ENCODE peak calls at places on chromosomes 11 and 22, in six cellular contexts. I is A549, D is uterus, P is neural progenitor cell, R is AG09319, E is sigmoid colon. Y is an unnamed sample.

GRCh38 chr11:9756461-9756860 is 92.6 kb downstream of the SWAP70 start:
- DNase-seq in I (no peak), P (no peak), D (no peak), R (no peak), E (no peak), Y (no peak)

GRCh38 chr11:29093416-29093815 is 923.4 kb downstream of the KCNA4 start:
- DNase-seq in R (no peak), D (no peak), P (no peak), E (no peak), I (peak), Y (no peak)

GRCh38 chr11:100329352-100329751 is 357.7 kb upstream of the ARHGAP42 start:
- DNase-seq in D (no peak), E (no peak), I (no peak), R (no peak), P (no peak), Y (no peak)

GRCh38 chr22:24810043-24810749 is 4.2 kb downstream of the SGSM1 start:
- DNase-seq in R (no peak), E (peak), P (peak), D (no peak), I (no peak), Y (no peak)

GRCh38 chr22:19405652-19406051 is 25.9 kb downstream of the HIRA start:
- DNase-seq in P (no peak), E (no peak), R (no peak), I (no peak), D (no peak), Y (no peak)

GRCh38 chr11:5665051-5665450 is 19.8 kb downstream of the TRIM5 start:
- DNase-seq in E (no peak), D (no peak), I (no peak), P (no peak), R (no peak), Y (no peak)

GRCh38 chr11:34621876-34622275 is 983 bp downstream of the EHF start:
- DNase-seq in I (no peak), E (no peak), D (no peak), R (no peak), P (no peak), Y (no peak)

GRCh38 chr11:103486609-103487008 is 377.4 kb downstream of the DYNC2H1 start:
- DNase-seq in I (no peak), P (no peak), E (no peak), D (no peak), R (no peak), Y (no peak)

GRCh38 chr11:79768343-79768742 is 327.5 kb upstream of the TENM4 start:
- DNase-seq in D (no peak), R (no peak), I (no peak), P (no peak), E (no peak), Y (no peak)

GRCh38 chr11:72787262-72788104 is 6.4 kb downstream of the STARD10 start:
- DNase-seq in E (no peak), P (peak), I (peak), R (no peak), D (no peak), Y (peak)

GRCh38 chr11:2451916-2452694 is 7.3 kb downstream of the KCNQ1 start:
- DNase-seq in I (no peak), E (no peak), P (no peak), R (no peak), D (no peak), Y (no peak)

DNA sequence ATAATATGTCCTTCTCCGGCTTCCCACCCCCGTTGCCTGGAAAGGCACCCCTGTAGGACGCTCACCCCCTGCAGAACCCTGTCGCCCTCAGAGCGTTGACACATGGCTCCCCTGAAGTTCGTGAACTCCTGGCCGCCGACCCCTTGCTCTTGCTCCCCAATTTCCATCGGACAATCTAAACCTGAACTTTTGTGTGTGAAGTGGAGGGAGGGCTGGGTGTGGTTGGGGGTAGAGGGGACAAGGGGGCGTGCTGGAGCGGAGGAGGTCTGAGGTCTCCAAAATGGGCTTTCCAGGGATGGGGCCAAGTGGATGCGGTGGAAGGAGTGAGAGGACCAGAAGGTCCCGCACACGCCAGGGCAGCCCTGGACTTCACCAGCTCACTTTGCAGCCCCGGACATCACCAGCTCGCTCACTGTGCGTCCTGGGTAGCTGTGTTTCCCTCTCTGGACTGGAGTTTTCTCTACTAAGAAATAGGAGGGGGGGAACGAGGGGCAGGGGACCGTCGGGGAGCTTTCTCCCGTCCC is 18.6 kb downstream of the CREB3L1 start:
- DNase-seq in E (no peak), I (no peak), P (no peak), R (no peak), D (no peak), Y (no peak)
- TF ChIP-seq CTCF in E (no peak), I (no peak), P (no peak), R (no peak), D (no peak), Y (no peak)

GRCh38 chr11:7513210-7514098 is at the start of gene PPFIBP2:
- DNase-seq in P (peak), E (peak), I (peak), R (peak), D (peak), Y (peak)
- TF ChIP-seq CTCF in P (peak), E (peak), I (peak), R (peak), D (peak), Y (peak)

GRCh38 chr22:29883045-29883830 is at the start of gene MTMR3:
- DNase-seq in E (peak), R (no peak), I (peak), P (peak), D (peak), Y (peak)
- TF ChIP-seq CTCF in E (peak), R (peak), I (no peak), P (peak), D (peak), Y (peak)

GRCh38 chr11:69718147-69718546 is 14.3 kb upstream of the FGF19 start:
- DNase-seq in D (no peak), P (peak), E (no peak), R (no peak), I (peak), Y (no peak)
- TF ChIP-seq CTCF in D (no peak), P (peak), E (no peak), R (peak), I (peak), Y (no peak)

DNA sequence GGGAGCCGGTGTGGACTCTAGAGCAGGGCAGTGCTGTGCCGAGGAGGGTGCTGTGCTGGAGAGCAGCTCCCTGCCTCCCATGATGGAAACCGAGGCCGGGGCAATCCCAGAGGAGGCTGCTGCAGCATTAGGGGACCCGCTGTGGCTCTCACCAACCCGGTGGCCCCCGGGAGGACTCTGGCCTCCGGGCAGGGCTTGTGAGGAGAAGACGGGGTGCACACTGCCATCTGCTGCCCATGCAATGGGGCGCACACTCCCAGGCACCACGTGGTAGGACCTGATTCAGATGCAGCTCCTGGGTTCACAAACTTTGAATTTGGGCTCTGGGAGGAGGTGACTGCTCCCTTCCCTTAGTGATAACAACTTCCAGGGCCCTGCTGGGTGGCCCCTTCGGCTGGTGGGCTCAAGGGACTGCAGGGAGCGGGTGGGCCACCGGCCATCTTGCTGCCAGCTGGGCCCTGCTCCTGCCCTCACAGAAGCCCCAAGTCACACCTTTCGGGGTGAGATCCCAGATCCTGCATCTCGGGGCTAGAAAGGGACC is 93.8 kb upstream of the FGF3 start:
- DNase-seq in R (no peak), D (peak), I (no peak), P (peak), E (peak), Y (peak)
- TF ChIP-seq CTCF in R (peak), D (no peak), I (peak), P (peak), E (no peak), Y (no peak)

GRCh38 chr11:44823920-44824704 is 97.3 kb downstream of the TSPAN18 start:
- DNase-seq in E (no peak), D (no peak), I (no peak), R (no peak), P (peak), Y (no peak)
- TF ChIP-seq CTCF in E (no peak), D (no peak), I (no peak), R (no peak), P (no peak), Y (no peak)

GRCh38 chr11:66311965-66312548 is 4.8 kb downstream of the CD248 start:
- DNase-seq in R (peak), E (peak), I (peak), P (peak), D (peak), Y (peak)
- TF ChIP-seq CTCF in R (peak), E (peak), I (peak), P (peak), D (peak), Y (peak)

GRCh38 chr11:20597924-20598484 is 1.4 kb upstream of the SLC6A5 start:
- DNase-seq in P (peak), D (no peak), E (no peak), R (no peak), I (no peak), Y (no peak)
- TF ChIP-seq CTCF in P (no peak), D (no peak), E (no peak), R (no peak), I (no peak), Y (no peak)

GRCh38 chr11:60871378-60872061 is 4.2 kb downstream of the ZP1 start:
- DNase-seq in D (no peak), P (no peak), E (peak), R (no peak), I (no peak), Y (no peak)
- TF ChIP-seq CTCF in D (no peak), P (no peak), E (no peak), R (peak), I (no peak), Y (no peak)

GRCh38 chr22:49023879-49024774 is 803.5 kb downstream of the BRD1 start:
- DNase-seq in P (no peak), R (no peak), I (no peak), E (peak), D (no peak), Y (no peak)
- TF ChIP-seq CTCF in P (no peak), R (no peak), I (no peak), E (no peak), D (no peak), Y (no peak)